ENCODE peak calls at places on chromosome 3, in five cellular contexts. One of them, this sample, is unnamed.

GRCh38 chr3:45064512-45065372 is 38.6 kb downstream of the CLEC3B start:
- DNase-seq in dorsolateral prefrontal cortex: no peak
- DNase-seq in D341Med: no peak
- DNase-seq in glomerular endothelial cell: peak; percentile 87
- DNase-seq in GM03348: no peak
- DNase-seq in this sample: peak; percentile 82

GRCh38 chr3:48426944-48427629 is 2.8 kb downstream of the PLXNB1 start:
- DNase-seq in dorsolateral prefrontal cortex: no peak
- DNase-seq in D341Med: no peak
- DNase-seq in glomerular endothelial cell: no peak
- DNase-seq in GM03348: no peak
- DNase-seq in this sample: no peak

GRCh38 chr3:20110826-20111225 is 70.6 kb downstream of the KAT2B start:
- DNase-seq in dorsolateral prefrontal cortex: no peak
- DNase-seq in D341Med: no peak
- DNase-seq in glomerular endothelial cell: no peak
- DNase-seq in GM03348: no peak
- DNase-seq in this sample: no peak

GRCh38 chr3:50873376-50874157 is 198.8 kb downstream of the DOCK3 start:
- DNase-seq in dorsolateral prefrontal cortex: no peak
- DNase-seq in D341Med: peak; percentile 33
- DNase-seq in glomerular endothelial cell: no peak
- DNase-seq in GM03348: no peak
- DNase-seq in this sample: no peak

GRCh38 chr3:138114988-138115971 is at the start of gene DZIP1L:
- DNase-seq in dorsolateral prefrontal cortex: peak; percentile 52
- DNase-seq in D341Med: peak; percentile 87
- DNase-seq in glomerular endothelial cell: no peak
- DNase-seq in GM03348: peak; percentile 92
- DNase-seq in this sample: peak; percentile 91

GRCh38 chr3:53824795-53825194 is 21.4 kb downstream of the CHDH start:
- DNase-seq in dorsolateral prefrontal cortex: no peak
- DNase-seq in D341Med: no peak
- DNase-seq in glomerular endothelial cell: no peak
- DNase-seq in GM03348: no peak
- DNase-seq in this sample: peak; percentile 37

GRCh38 chr3:117019082-117019713 is 309.6 kb downstream of the TUSC7 start:
- DNase-seq in dorsolateral prefrontal cortex: peak; percentile 71
- DNase-seq in D341Med: peak; percentile 65
- DNase-seq in glomerular endothelial cell: peak; percentile 27
- DNase-seq in GM03348: peak; percentile 71
- DNase-seq in this sample: peak; percentile 83

GRCh38 chr3:155270485-155271342 is 22.8 kb downstream of the STRIT1 start:
- DNase-seq in dorsolateral prefrontal cortex: no peak
- DNase-seq in D341Med: no peak
- DNase-seq in glomerular endothelial cell: no peak
- DNase-seq in GM03348: no peak
- DNase-seq in this sample: peak; percentile 53

GRCh38 chr3:139457066-139457465 is 19.2 kb downstream of the RBP2 start:
- DNase-seq in dorsolateral prefrontal cortex: no peak
- DNase-seq in D341Med: no peak
- DNase-seq in glomerular endothelial cell: no peak
- DNase-seq in GM03348: no peak
- DNase-seq in this sample: peak; percentile 63

GRCh38 chr3:10421996-10422395 is 83.4 kb downstream of the ATP2B2 start:
- DNase-seq in dorsolateral prefrontal cortex: no peak
- DNase-seq in D341Med: peak; percentile 66
- DNase-seq in glomerular endothelial cell: no peak
- DNase-seq in GM03348: no peak
- DNase-seq in this sample: no peak

GRCh38 chr3:4885322-4885721 is 93.9 kb upstream of the BHLHE40 start:
- DNase-seq in dorsolateral prefrontal cortex: no peak
- DNase-seq in D341Med: no peak
- DNase-seq in glomerular endothelial cell: no peak
- DNase-seq in GM03348: peak; percentile 51
- DNase-seq in this sample: no peak

GRCh38 chr3:142976621-142977398 is 13.3 kb upstream of the PAQR9 start:
- DNase-seq in dorsolateral prefrontal cortex: peak; percentile 35
- DNase-seq in D341Med: no peak
- DNase-seq in glomerular endothelial cell: peak; percentile 64
- DNase-seq in GM03348: peak; percentile 89
- DNase-seq in this sample: peak; percentile 92

GRCh38 chr3:62749130-62749529 is 126.1 kb downstream of the CADPS start:
- DNase-seq in dorsolateral prefrontal cortex: no peak
- DNase-seq in D341Med: no peak
- DNase-seq in glomerular endothelial cell: no peak
- DNase-seq in GM03348: no peak
- DNase-seq in this sample: no peak

GRCh38 chr3:158801200-158801599 is 654 bp upstream of the MFSD1 start:
- DNase-seq in dorsolateral prefrontal cortex: peak; percentile 14
- DNase-seq in D341Med: no peak
- DNase-seq in glomerular endothelial cell: no peak
- DNase-seq in GM03348: peak; percentile 28
- DNase-seq in this sample: peak; percentile 54

GRCh38 chr3:12286927-12287726 is 1.7 kb upstream of the PPARG start:
- DNase-seq in dorsolateral prefrontal cortex: peak; percentile 14
- DNase-seq in D341Med: peak; percentile 40
- DNase-seq in glomerular endothelial cell: no peak
- DNase-seq in GM03348: no peak
- DNase-seq in this sample: peak; percentile 72

GRCh38 chr3:70861855-70862254 is 549.4 kb upstream of the MDFIC2 start:
- DNase-seq in dorsolateral prefrontal cortex: no peak
- DNase-seq in D341Med: no peak
- DNase-seq in glomerular endothelial cell: no peak
- DNase-seq in GM03348: peak; percentile 70
- DNase-seq in this sample: no peak

GRCh38 chr3:155411500-155412223 is 118.2 kb upstream of the STRIT1 start:
- DNase-seq in dorsolateral prefrontal cortex: no peak
- DNase-seq in D341Med: no peak
- DNase-seq in glomerular endothelial cell: no peak
- DNase-seq in GM03348: no peak
- DNase-seq in this sample: no peak

GRCh38 chr3:57967590-57967989 is 40.6 kb upstream of the FLNB start:
- DNase-seq in dorsolateral prefrontal cortex: no peak
- DNase-seq in D341Med: no peak
- DNase-seq in glomerular endothelial cell: no peak
- DNase-seq in GM03348: no peak
- DNase-seq in this sample: no peak

GRCh38 chr3:108178676-108179075 is 43.5 kb downstream of the IFT57 start:
- DNase-seq in dorsolateral prefrontal cortex: no peak
- DNase-seq in D341Med: no peak
- DNase-seq in glomerular endothelial cell: no peak
- DNase-seq in GM03348: peak; percentile 9
- DNase-seq in this sample: no peak

GRCh38 chr3:105688821-105689220 is 180.0 kb downstream of the CBLB start:
- DNase-seq in dorsolateral prefrontal cortex: no peak
- DNase-seq in D341Med: no peak
- DNase-seq in glomerular endothelial cell: no peak
- DNase-seq in GM03348: no peak
- DNase-seq in this sample: no peak

GRCh38 chr3:129605593-129606521 is 619 bp downstream of the PLXND1 start:
- DNase-seq in dorsolateral prefrontal cortex: no peak
- DNase-seq in D341Med: peak; percentile 83
- DNase-seq in glomerular endothelial cell: no peak
- DNase-seq in GM03348: peak; percentile 57
- DNase-seq in this sample: peak; percentile 70

GRCh38 chr3:169813757-169814517 is 1.2 kb upstream of the LRRC34 start:
- DNase-seq in dorsolateral prefrontal cortex: no peak
- DNase-seq in D341Med: no peak
- DNase-seq in glomerular endothelial cell: no peak
- DNase-seq in GM03348: no peak
- DNase-seq in this sample: peak; percentile 62

GRCh38 chr3:149936812-149937230 is 33.9 kb downstream of the PFN2 start:
- DNase-seq in dorsolateral prefrontal cortex: peak; percentile 15
- DNase-seq in D341Med: peak; percentile 72
- DNase-seq in glomerular endothelial cell: peak; percentile 37
- DNase-seq in GM03348: peak; percentile 59
- DNase-seq in this sample: peak; percentile 81

GRCh38 chr3:183779896-183780450 is 45.4 kb downstream of the MAP6D1 start:
- DNase-seq in dorsolateral prefrontal cortex: no peak
- DNase-seq in D341Med: no peak
- DNase-seq in glomerular endothelial cell: no peak
- DNase-seq in GM03348: no peak
- DNase-seq in this sample: no peak

GRCh38 chr3:5056005-5056391 is 66.1 kb upstream of the ARL8B start:
- DNase-seq in dorsolateral prefrontal cortex: no peak
- DNase-seq in D341Med: no peak
- DNase-seq in glomerular endothelial cell: no peak
- DNase-seq in GM03348: no peak
- DNase-seq in this sample: no peak

GRCh38 chr3:53236112-53236841 is 19.5 kb downstream of the TKT start:
- DNase-seq in dorsolateral prefrontal cortex: peak; percentile 54
- DNase-seq in D341Med: peak; percentile 44
- DNase-seq in glomerular endothelial cell: peak; percentile 45
- DNase-seq in GM03348: peak; percentile 95
- DNase-seq in this sample: peak; percentile 93

GRCh38 chr3:10213156-10213792 is 35.0 kb upstream of the TATDN2 start:
- DNase-seq in dorsolateral prefrontal cortex: no peak
- DNase-seq in D341Med: no peak
- DNase-seq in glomerular endothelial cell: no peak
- DNase-seq in GM03348: no peak
- DNase-seq in this sample: no peak

GRCh38 chr3:31680072-31680870 is 147.5 kb downstream of the STT3B start:
- DNase-seq in dorsolateral prefrontal cortex: no peak
- DNase-seq in D341Med: no peak
- DNase-seq in glomerular endothelial cell: no peak
- DNase-seq in GM03348: no peak
- DNase-seq in this sample: no peak

GRCh38 chr3:31157893-31158620 is 263.6 kb upstream of the GADL1 start:
- DNase-seq in dorsolateral prefrontal cortex: no peak
- DNase-seq in D341Med: no peak
- DNase-seq in glomerular endothelial cell: no peak
- DNase-seq in GM03348: peak; percentile 29
- DNase-seq in this sample: peak; percentile 74

GRCh38 chr3:141656771-141657170 is 81.3 kb upstream of the RNF7 start:
- DNase-seq in dorsolateral prefrontal cortex: no peak
- DNase-seq in D341Med: no peak
- DNase-seq in glomerular endothelial cell: no peak
- DNase-seq in GM03348: peak; percentile 86
- DNase-seq in this sample: peak; percentile 84

GRCh38 chr3:190017575-190018288 is 103.0 kb downstream of the P3H2 start:
- DNase-seq in dorsolateral prefrontal cortex: no peak
- DNase-seq in D341Med: peak; percentile 27
- DNase-seq in glomerular endothelial cell: peak; percentile 55
- DNase-seq in GM03348: peak; percentile 48
- DNase-seq in this sample: no peak

GRCh38 chr3:72368331-72368975 is 479.8 kb downstream of the SHQ1 start:
- DNase-seq in dorsolateral prefrontal cortex: no peak
- DNase-seq in D341Med: no peak
- DNase-seq in glomerular endothelial cell: no peak
- DNase-seq in GM03348: peak; percentile 69
- DNase-seq in this sample: no peak

GRCh38 chr3:111738790-111739189 is 120.3 kb upstream of the PHLDB2 start:
- DNase-seq in dorsolateral prefrontal cortex: no peak
- DNase-seq in D341Med: no peak
- DNase-seq in glomerular endothelial cell: no peak
- DNase-seq in GM03348: no peak
- DNase-seq in this sample: no peak

GRCh38 chr3:31314261-31314660 is 218.5 kb upstream of the STT3B start:
- DNase-seq in dorsolateral prefrontal cortex: no peak
- DNase-seq in D341Med: no peak
- DNase-seq in glomerular endothelial cell: no peak
- DNase-seq in GM03348: no peak
- DNase-seq in this sample: no peak